ENCODE peak calls at places on chromosome 2, in ten cellular contexts. N, A, X, G, Q, L, Z, K, D and S are unnamed samples.

GRCh38 chr2:238570926-238571325 is 144.2 kb downstream of the ASB1 start:
- DNase-seq in D (no peak), L (no peak), X (no peak), N (no peak), Q (no peak), K (no peak), G (no peak), A (no peak), Z (no peak), S (no peak)

GRCh38 chr2:136929531-136929930 is 164.2 kb downstream of the THSD7B start:
- DNase-seq in Q (no peak), Z (no peak), N (no peak), K (peak; percentile 6), D (no peak), G (no peak), A (no peak), L (no peak), X (no peak), S (no peak)

GRCh38 chr2:134668821-134669220 is 50.0 kb downstream of the TMEM163 start:
- DNase-seq in L (peak; percentile 60), Q (no peak), X (no peak), A (no peak), D (peak; percentile 42), K (no peak), G (no peak), Z (no peak), N (no peak), S (no peak)

GRCh38 chr2:240873805-240874714 is 5.4 kb downstream of the AGXT start:
- DNase-seq in N (no peak), Q (no peak), G (no peak), D (no peak), L (peak; percentile 75), Z (peak; percentile 75), A (no peak), X (no peak), K (no peak), S (no peak)

GRCh38 chr2:239223330-239224248 is 177.2 kb downstream of the HDAC4 start:
- DNase-seq in D (peak; percentile 42), L (peak; percentile 75), G (no peak), A (no peak), Q (no peak), N (no peak), X (peak; percentile 83), K (no peak), Z (peak; percentile 39), S (peak; percentile 73)

GRCh38 chr2:75047907-75048625 is 89.6 kb downstream of the POLE4 start:
- DNase-seq in X (no peak), Q (no peak), D (no peak), K (no peak), N (no peak), L (no peak), G (no peak), Z (no peak), A (no peak), S (no peak)

GRCh38 chr2:217331577-217332139 is 471.8 kb upstream of the TNP1 start:
- DNase-seq in Q (no peak), X (no peak), D (peak; percentile 64), G (no peak), A (no peak), L (no peak), Z (no peak), N (peak; percentile 49), K (peak; percentile 35), S (peak; percentile 26)

GRCh38 chr2:71156531-71156930 is 26.1 kb downstream of the MPHOSPH10 start:
- DNase-seq in X (peak; percentile 68), K (no peak), N (no peak), D (no peak), Q (no peak), L (no peak), A (no peak), Z (no peak), G (no peak), S (no peak)

GRCh38 chr2:85680707-85681353 is 12.8 kb upstream of the SFTPB start:
- DNase-seq in K (no peak), D (no peak), Z (peak; percentile 36), G (no peak), Q (no peak), X (peak; percentile 41), L (no peak), A (no peak), N (no peak), S (no peak)

GRCh38 chr2:71331581-71332412 is at the start of gene ZNF638:
- DNase-seq in G (peak; percentile 84), Z (peak; percentile 96), N (peak; percentile 92), K (peak; percentile 73), L (peak; percentile 94), Q (peak; percentile 91), X (peak; percentile 96), D (peak; percentile 79), A (peak; percentile 68), S (peak; percentile 89)

GRCh38 chr2:231191896-231192872 is 6.2 kb upstream of the ARMC9 start:
- DNase-seq in K (no peak), L (peak; percentile 64), A (no peak), N (peak; percentile 88), D (peak; percentile 70), Z (no peak), X (peak; percentile 97), G (peak; percentile 55), Q (peak; percentile 88), S (peak; percentile 25)

GRCh38 chr2:64641585-64641984 is 12.1 kb downstream of the SERTAD2 start:
- DNase-seq in X (no peak), A (no peak), N (no peak), G (no peak), L (no peak), K (no peak), Z (no peak), D (no peak), Q (no peak), S (no peak)

GRCh38 chr2:64644240-64645013 is 9.3 kb downstream of the SERTAD2 start:
- DNase-seq in G (peak; percentile 59), L (peak; percentile 71), A (peak; percentile 54), K (no peak), X (peak; percentile 92), Q (peak; percentile 82), N (peak; percentile 92), D (peak; percentile 37), Z (no peak), S (peak; percentile 53)

GRCh38 chr2:64643838-64644219 is 9.9 kb downstream of the SERTAD2 start:
- DNase-seq in Z (no peak), L (no peak), A (no peak), D (no peak), K (no peak), X (no peak), Q (no peak), N (no peak), G (no peak), S (no peak)

GRCh38 chr2:64646007-64646880 is 7.5 kb downstream of the SERTAD2 start:
- DNase-seq in G (peak; percentile 92), K (no peak), Z (no peak), Q (peak; percentile 90), X (peak; percentile 89), A (peak; percentile 99), N (peak; percentile 72), L (peak; percentile 97), D (peak; percentile 66), S (peak; percentile 85)

GRCh38 chr2:64645014-64645418 is 8.7 kb downstream of the SERTAD2 start:
- DNase-seq in A (no peak), X (peak; percentile 80), Z (no peak), N (peak; percentile 91), G (peak; percentile 54), D (peak; percentile 40), K (no peak), L (peak; percentile 59), Q (peak; percentile 70), S (peak; percentile 57)
- TF ChIP-seq CTCF in A (no peak), X (no peak), Z (no peak), N (no peak), G (no peak), D (no peak), K (peak; percentile 28), L (no peak), Q (no peak), S (no peak)

DNA sequence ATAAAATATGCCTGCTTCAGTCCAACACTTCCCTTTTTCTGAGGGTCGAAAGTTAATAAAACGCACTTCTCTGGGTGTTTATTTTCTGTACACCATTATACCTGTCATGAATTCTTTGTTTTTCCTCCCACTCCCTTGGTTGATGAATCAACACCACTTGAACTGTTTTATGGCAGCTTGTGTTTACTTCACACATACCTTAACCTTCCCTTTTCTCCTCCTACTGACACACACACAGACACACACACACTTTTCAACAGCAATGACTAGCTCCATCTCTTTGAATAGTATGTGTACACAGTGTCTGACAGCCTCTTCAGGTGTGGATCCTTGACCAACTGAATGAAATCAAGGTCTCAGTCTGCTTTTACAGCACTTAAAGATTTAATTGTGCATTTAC is 91.3 kb downstream of the SATB2 start:
- DNase-seq in Z (no peak), D (no peak), G (no peak), L (peak; percentile 45), N (no peak), X (no peak), Q (no peak), K (peak; percentile 51), A (no peak), S (no peak)
- TF ChIP-seq CTCF in Z (no peak), D (no peak), G (no peak), L (no peak), N (no peak), X (no peak), Q (no peak), K (no peak), A (no peak), S (no peak)

DNA sequence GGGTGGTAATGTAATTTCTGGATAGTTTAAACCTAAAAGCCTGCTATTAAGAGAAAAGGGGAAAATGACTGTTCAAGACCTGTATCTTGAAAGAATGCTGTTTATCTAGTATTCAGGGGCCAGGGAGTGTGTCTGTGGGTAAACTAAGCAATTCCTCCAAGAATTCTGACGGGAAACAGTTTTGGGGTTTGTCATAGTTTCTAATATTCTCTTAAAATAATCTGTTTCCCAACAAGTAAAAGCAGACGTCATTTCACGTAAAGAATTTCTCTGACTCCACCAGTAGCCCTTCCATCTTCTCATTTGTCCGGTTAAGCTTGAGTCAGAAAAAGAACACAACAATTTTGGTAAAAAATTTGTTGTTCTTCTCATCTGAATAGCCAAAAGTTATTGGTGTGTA is 232.1 kb upstream of the EPAS1 start:
- DNase-seq in G (no peak), K (no peak), A (no peak), N (no peak), X (no peak), Q (no peak), Z (no peak), L (no peak), D (no peak), S (no peak)
- TF ChIP-seq CTCF in G (no peak), K (no peak), A (no peak), N (no peak), X (no peak), Q (no peak), Z (no peak), L (no peak), D (no peak), S (no peak)

DNA sequence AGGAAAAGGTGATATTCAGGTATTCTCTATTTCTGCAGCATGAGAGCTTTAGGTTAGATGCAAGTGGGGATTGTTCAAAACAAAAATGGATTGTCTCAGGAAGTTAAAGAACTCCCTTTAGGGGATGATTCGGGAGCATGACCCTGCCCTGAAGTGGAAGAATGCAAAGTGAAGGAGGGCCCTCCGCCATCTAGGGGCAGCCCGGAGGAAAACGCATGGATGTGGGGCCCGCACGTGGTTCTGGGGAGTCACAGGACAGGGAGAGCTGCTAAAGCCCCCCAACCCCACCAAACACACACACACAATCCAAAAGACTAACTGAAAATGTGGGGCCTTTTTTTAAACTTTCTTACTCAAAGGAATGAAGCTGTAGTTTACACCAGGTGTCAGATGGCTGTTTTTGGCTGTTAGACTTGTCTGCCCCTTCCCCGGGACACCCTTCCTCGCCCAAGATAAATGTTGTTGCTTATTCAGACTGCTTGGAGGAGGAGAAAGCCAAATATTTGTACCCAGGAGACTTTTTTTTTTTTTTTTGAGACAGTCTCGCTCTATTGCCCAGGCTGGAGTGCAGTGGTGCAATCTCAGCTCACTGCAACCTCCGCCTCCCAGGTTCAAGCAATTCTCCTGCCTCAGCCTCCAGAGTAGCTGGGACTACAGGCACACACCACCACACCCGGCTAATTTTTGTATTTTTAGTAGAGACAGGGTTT is 78.8 kb downstream of the HNRNPLL start:
- DNase-seq in X (no peak), L (no peak), G (no peak), N (peak; percentile 65), A (no peak), K (no peak), D (no peak), Z (no peak), Q (no peak), S (no peak)
- TF ChIP-seq CTCF in X (no peak), L (no peak), G (peak; percentile 39), N (peak; percentile 64), A (no peak), K (peak; percentile 35), D (peak; percentile 28), Z (peak; percentile 59), Q (peak; percentile 24), S (no peak)